ENCODE peak calls at places on chromosomes 2 and 18, in four cellular contexts. Y, E, U and W are unnamed samples. For H3K4me1, the result is how much of the 10 kb centered on the place peaks cover.

GRCh38 chr18:78986018-78986481 is 6.4 kb downstream of the SALL3 start:
- DNase-seq in U (no peak), E (no peak), Y (no peak), W (no peak)

GRCh38 chr2:219060821-219061791 is at the start of gene IHH:
- DNase-seq in Y (no peak), E (no peak), U (no peak), W (peak)

GRCh38 chr2:53021285-53021684 is 746.3 kb upstream of the CHAC2 start:
- DNase-seq in U (no peak), Y (no peak), E (no peak), W (no peak)

GRCh38 chr2:102137138-102137537 is 5.4 kb upstream of the IL1R1 start:
- DNase-seq in Y (no peak), E (no peak), U (no peak), W (no peak)

GRCh38 chr2:143482316-143482715 is 353.1 kb downstream of the ARHGAP15 start:
- DNase-seq in Y (no peak), E (no peak), U (no peak), W (no peak)

GRCh38 chr2:127479219-127479825 is 47.0 kb downstream of the IWS1 start:
- DNase-seq in Y (no peak), U (no peak), E (no peak), W (no peak)

GRCh38 chr18:58288922-58289797 is 245.1 kb downstream of the NEDD4L start:
- DNase-seq in U (no peak), Y (peak), E (no peak), W (no peak)

GRCh38 chr2:113141451-113141850 is 14.1 kb downstream of the IL1RN start:
- DNase-seq in Y (no peak), E (no peak), U (no peak), W (peak)

GRCh38 chr18:32530947-32531651 is 60.4 kb upstream of the GAREM1 start:
- DNase-seq in U (no peak), Y (no peak), E (no peak), W (no peak)

GRCh38 chr2:113277474-113278072 is 1.1 kb downstream of the PAX8 start:
- DNase-seq in E (no peak), U (no peak), Y (no peak), W (no peak)

GRCh38 chr2:43110442-43110871 is 115.9 kb downstream of the ZFP36L2 start:
- DNase-seq in Y (no peak), E (no peak), U (peak), W (no peak)

GRCh38 chr2:70959851-70960832 is 18.3 kb upstream of the ANKRD53 start:
- DNase-seq in Y (no peak), E (peak), U (no peak), W (peak)

GRCh38 chr2:241272298-241272721 is 43.2 kb downstream of the HDLBP start:
- DNase-seq in Y (no peak), U (peak), E (peak), W (peak)

GRCh38 chr2:101729521-101730190 is 32.1 kb downstream of the MAP4K4 start:
- DNase-seq in U (no peak), Y (no peak), E (no peak), W (no peak)

GRCh38 chr2:138708682-138709241 is 71.4 kb downstream of the NXPH2 start:
- DNase-seq in E (no peak), Y (no peak), U (no peak), W (no peak)

GRCh38 chr2:128317186-128317897 is 1.3 kb downstream of the HS6ST1 start:
- DNase-seq in U (peak), Y (no peak), E (no peak), W (peak)

GRCh38 chr18:13617826-13618515 is 108.4 kb downstream of the FAM210A start:
- DNase-seq in U (no peak), E (no peak), Y (no peak), W (no peak)

GRCh38 chr2:129896226-129897100 is 83.0 kb upstream of the RAB6C start:
- DNase-seq in E (no peak), Y (no peak), U (no peak), W (no peak)

GRCh38 chr2:48334180-48334579 is 195.8 kb upstream of the STON1 start:
- DNase-seq in U (no peak), Y (no peak), E (no peak), W (no peak)

GRCh38 chr18:21663615-21664014 is 41.0 kb downstream of the ABHD3 start:
- DNase-seq in Y (peak), U (peak), E (no peak), W (no peak)

GRCh38 chr2:74944987-74945782 is 13.3 kb upstream of the POLE4 start:
- DNase-seq in E (no peak), Y (no peak), U (no peak), W (no peak)

GRCh38 chr18:3869848-3870247 is 419.9 kb downstream of the TGIF1 start:
- DNase-seq in U (no peak), E (no peak), Y (no peak), W (no peak)

GRCh38 chr2:98833917-98834263 is 102.1 kb downstream of the CRACDL start:
- DNase-seq in Y (no peak), U (no peak), E (no peak), W (no peak)

GRCh38 chr2:129347486-129348217 is 631.8 kb upstream of the RAB6C start:
- DNase-seq in E (no peak), Y (no peak), U (no peak), W (no peak)

GRCh38 chr2:65407240-65407639 is 25.2 kb downstream of the SPRED2 start:
- DNase-seq in Y (no peak), U (no peak), E (no peak), W (no peak)

GRCh38 chr2:71609441-71609840 is 156.1 kb downstream of the DYSF start:
- DNase-seq in Y (peak), E (no peak), U (no peak), W (peak)

GRCh38 chr2:76930076-76930734 is 592.0 kb downstream of the LRRTM4 start:
- DNase-seq in U (no peak), E (no peak), Y (no peak), W (no peak)

GRCh38 chr18:48918156-48918555 is 32.6 kb downstream of the SMAD7 start:
- DNase-seq in E (no peak), Y (no peak), U (no peak), W (no peak)

GRCh38 chr2:234446404-234447076 is 50.3 kb downstream of the ARL4C start:
- DNase-seq in Y (peak), U (no peak), E (peak), W (peak)

GRCh38 chr2:236954641-236955040 is 131.0 kb upstream of the COPS8 start:
- DNase-seq in E (no peak), U (no peak), Y (no peak), W (no peak)

GRCh38 chr2:15316370-15316814 is 244.7 kb downstream of the NBAS start:
- DNase-seq in Y (no peak), U (no peak), E (no peak), W (peak)

GRCh38 chr2:26605195-26605968 is 35.8 kb downstream of the CIB4 start:
- DNase-seq in Y (no peak), U (peak), E (peak), W (no peak)

GRCh38 chr2:83051538-83052192 is 1407.4 kb downstream of the SUCLG1 start:
- DNase-seq in Y (no peak), U (no peak), E (no peak), W (no peak)

GRCh38 chr2:52084760-52085159 is 1052.8 kb upstream of the NRXN1 start:
- DNase-seq in Y (no peak), U (no peak), E (no peak), W (no peak)

GRCh38 chr2:16625201-16625729 is 40.4 kb downstream of the CYRIA start:
- DNase-seq in E (peak), U (peak), Y (peak), W (peak)

GRCh38 chr2:224576098-224576715 is 9.0 kb downstream of the CUL3 start:
- DNase-seq in U (no peak), E (no peak), Y (no peak), W (no peak)

GRCh38 chr2:224577541-224577940 is 7.6 kb downstream of the CUL3 start:
- DNase-seq in E (no peak), U (no peak), Y (no peak), W (no peak)

GRCh38 chr2:224580248-224580647 is 4.9 kb downstream of the CUL3 start:
- DNase-seq in Y (no peak), U (no peak), E (no peak), W (no peak)

GRCh38 chr2:224584111-224584764 is 925 bp downstream of the CUL3 start:
- DNase-seq in E (peak), Y (peak), U (peak), W (peak)

GRCh38 chr2:224579411-224579810 is 5.8 kb downstream of the CUL3 start:
- DNase-seq in U (no peak), Y (no peak), E (no peak), W (no peak)
- H3K4me3 ChIP-seq in U (no peak), Y (no peak), E (no peak), W (no peak)

GRCh38 chr2:212908031-212908430 is 243.4 kb downstream of the IKZF2 start:
- DNase-seq in E (no peak), U (no peak), Y (no peak), W (no peak)

GRCh38 chr2:212906620-212907019 is 244.8 kb downstream of the IKZF2 start:
- DNase-seq in U (no peak), Y (no peak), E (no peak), W (no peak)

GRCh38 chr2:212911011-212911410 is 240.4 kb downstream of the IKZF2 start:
- DNase-seq in U (no peak), Y (no peak), E (no peak), W (no peak)

GRCh38 chr2:212905640-212906201 is 245.7 kb downstream of the IKZF2 start:
- DNase-seq in U (no peak), Y (no peak), E (no peak), W (no peak)

GRCh38 chr2:212908682-212909435 is 242.6 kb downstream of the IKZF2 start:
- DNase-seq in E (no peak), U (no peak), Y (no peak), W (no peak)
- H3K4me1 ChIP-seq in E (under half), U (under half), Y (under half), W (under half)

GRCh38 chr2:223054193-223054781 is 2.3 kb downstream of the KCNE4 start:
- DNase-seq in U (peak), E (peak), Y (peak), W (peak)
- H3K4me3 ChIP-seq in U (peak), E (peak), Y (peak), W (no peak)

DNA sequence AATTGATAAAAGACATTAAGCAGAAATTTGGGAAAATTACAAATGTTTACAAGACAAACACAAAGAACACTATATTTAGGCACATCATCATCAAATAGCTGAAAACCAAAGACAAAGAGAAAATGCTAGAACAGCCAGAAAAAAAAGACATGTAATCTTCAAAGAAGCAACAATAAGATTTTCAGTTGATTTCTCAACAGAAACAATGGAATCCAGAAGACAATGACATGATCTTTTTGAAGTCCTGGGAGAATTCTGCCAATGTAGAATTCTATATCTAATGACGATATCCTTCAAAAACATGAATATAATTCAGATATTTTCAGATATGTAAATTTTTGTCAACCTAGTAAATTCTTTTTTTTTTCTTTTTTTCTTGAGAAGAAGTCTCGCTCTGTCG is 179.0 kb downstream of the PTPRM start:
- DNase-seq in E (no peak), Y (no peak), U (no peak), W (no peak)
- H3K4me1 ChIP-seq in E (under half), Y (half or more), U (under half), W (half or more)

GRCh38 chr2:206727287-206727686 is 9.1 kb upstream of the DYTN start:
- DNase-seq in U (no peak), E (no peak), Y (no peak), W (no peak)

GRCh38 chr2:206733341-206733740 is 15.1 kb upstream of the DYTN start:
- DNase-seq in Y (no peak), E (no peak), U (no peak), W (no peak)

GRCh38 chr2:206723288-206723687 is 5.1 kb upstream of the DYTN start:
- DNase-seq in U (no peak), Y (no peak), E (no peak), W (no peak)

GRCh38 chr2:206728277-206729199 is 10.3 kb upstream of the DYTN start:
- DNase-seq in Y (no peak), U (no peak), E (no peak), W (no peak)
- H3K4me3 ChIP-seq in Y (no peak), U (no peak), E (no peak), W (no peak)

GRCh38 chr2:111160758-111161157 is 40.0 kb downstream of the BCL2L11 start:
- DNase-seq in U (no peak), E (no peak), Y (no peak), W (no peak)
- H3K4me1 ChIP-seq in U (under half), E (under half), Y (half or more), W (under half)

GRCh38 chr18:47893047-47893446 is 37.4 kb downstream of the SMAD2 start:
- DNase-seq in E (no peak), Y (no peak), U (no peak), W (no peak)
- H3K4me3 ChIP-seq in E (no peak), Y (no peak), U (no peak), W (no peak)

GRCh38 chr2:173734686-173735308 is 230.4 kb downstream of the SP3 start:
- DNase-seq in U (no peak), Y (no peak), E (no peak), W (no peak)

GRCh38 chr2:173741715-173742114 is 223.5 kb downstream of the SP3 start:
- DNase-seq in U (no peak), E (no peak), Y (no peak), W (no peak)

GRCh38 chr2:173740639-173741038 is 224.5 kb downstream of the SP3 start:
- DNase-seq in E (no peak), U (no peak), Y (no peak), W (no peak)
- H3K4me1 ChIP-seq in E (under half), U (under half), Y (under half), W (under half)